ENCODE peak calls at places on chromosomes 12 and 14, in ten cellular contexts. X is ascending aorta, C is upper lobe of right lung, Q is SJSA1, Y is pancreas, M is endodermal cell, K is astrocyte, O is neural progenitor cell, J is lower lobe of right lung, U is psoas muscle. V is an unnamed sample. For H3K27me3, the result is how much of the 10 kb centered on the place peaks cover.

GRCh38 chr14:21102472-21103164 is 1.8 kb downstream of the TMEM253 start:
- DNase-seq in X (no peak), C (no peak), Q (no peak), Y (no peak), M (peak), K (no peak), O (peak), J (no peak), U (no peak), V (no peak)

GRCh38 chr12:126837697-126838096 is 1429.3 kb upstream of the TMEM132C start:
- DNase-seq in X (no peak), C (no peak), Q (no peak), Y (no peak), M (no peak), K (no peak), O (no peak), J (no peak), U (no peak), V (no peak)

GRCh38 chr14:101408077-101408831 is 153.0 kb upstream of the DIO3 start:
- DNase-seq in X (no peak), C (no peak), Q (no peak), Y (no peak), M (no peak), K (peak), O (no peak), J (no peak), U (no peak), V (no peak)

GRCh38 chr12:116236986-116237385 is 40.5 kb downstream of the MED13L start:
- DNase-seq in X (no peak), C (no peak), Q (no peak), Y (no peak), M (no peak), K (peak), O (peak), J (no peak), U (no peak), V (no peak)

GRCh38 chr14:87152701-87153100 is 840.3 kb downstream of the GALC start:
- DNase-seq in X (no peak), C (no peak), Q (no peak), Y (no peak), M (peak), K (no peak), O (peak), J (no peak), U (no peak), V (no peak)

GRCh38 chr12:130014485-130014807 is 110.6 kb upstream of the TMEM132D start:
- DNase-seq in X (no peak), C (no peak), Q (no peak), Y (no peak), M (peak), K (no peak), O (peak), J (no peak), U (no peak), V (no peak)

GRCh38 chr14:52131640-52132320 is 62.9 kb upstream of the NID2 start:
- DNase-seq in X (no peak), C (no peak), Q (peak), Y (peak), M (peak), K (peak), O (peak), J (no peak), U (peak), V (peak)

GRCh38 chr12:42482820-42483533 is 106.6 kb downstream of the PRICKLE1 start:
- DNase-seq in X (no peak), C (peak), Q (peak), Y (peak), M (peak), K (peak), O (peak), J (peak), U (peak), V (peak)

GRCh38 chr14:101248840-101249675 is 312.2 kb upstream of the DIO3 start:
- DNase-seq in X (no peak), C (no peak), Q (peak), Y (peak), M (peak), K (no peak), O (no peak), J (peak), U (no peak), V (no peak)

GRCh38 chr12:123150804-123151678 is at the start of gene PITPNM2:
- DNase-seq in X (no peak), C (peak), Q (peak), Y (peak), M (peak), K (no peak), O (peak), J (peak), U (peak), V (no peak)

GRCh38 chr12:14948672-14949071 is 10.3 kb upstream of the ERP27 start:
- DNase-seq in X (no peak), C (no peak), Q (peak), Y (no peak), M (peak), K (peak), O (no peak), J (no peak), U (no peak), V (peak)

GRCh38 chr14:90654831-90655276 is 161.4 kb downstream of the TTC7B start:
- DNase-seq in X (no peak), C (no peak), Q (no peak), Y (no peak), M (no peak), K (peak), O (no peak), J (no peak), U (no peak), V (no peak)

GRCh38 chr14:100193417-100194357 is 34.2 kb upstream of the DEGS2 start:
- DNase-seq in X (no peak), C (no peak), Q (no peak), Y (no peak), M (no peak), K (no peak), O (peak), J (no peak), U (no peak), V (no peak)

GRCh38 chr14:72590577-72590976 is 303.3 kb downstream of the DPF3 start:
- DNase-seq in X (no peak), C (no peak), Q (no peak), Y (no peak), M (no peak), K (no peak), O (no peak), J (no peak), U (no peak), V (no peak)

GRCh38 chr12:77049767-77050353 is 15.5 kb downstream of the E2F7 start:
- DNase-seq in X (no peak), C (no peak), Q (no peak), Y (no peak), M (no peak), K (peak), O (peak), J (no peak), U (no peak), V (no peak)

GRCh38 chr12:121992059-121992879 is 29.4 kb upstream of the BCL7A start:
- DNase-seq in X (no peak), C (peak), Q (peak), Y (no peak), M (no peak), K (peak), O (no peak), J (peak), U (no peak), V (no peak)

DNA sequence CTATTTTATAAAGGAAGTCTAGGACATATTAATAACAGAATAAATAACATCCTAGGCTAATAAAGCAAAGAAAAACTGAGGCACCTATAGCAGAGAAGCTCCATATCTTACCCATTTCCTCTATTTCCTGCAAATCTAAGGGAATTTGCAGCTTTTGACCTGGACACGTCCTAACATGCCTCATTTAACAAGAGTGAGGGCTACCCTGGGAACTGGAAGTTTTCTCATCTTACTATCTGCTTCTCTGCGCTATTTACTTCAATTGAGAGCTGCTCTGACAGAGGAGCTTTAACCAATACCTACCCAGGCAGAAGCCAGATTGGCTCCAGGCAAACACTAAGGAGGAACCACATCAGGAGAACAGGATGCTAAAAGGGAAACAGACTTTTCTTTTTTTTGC is 5.7 kb downstream of the YBX3 start:
- DNase-seq in X (no peak), C (no peak), Q (no peak), Y (no peak), M (peak), K (peak), O (peak), J (no peak), U (no peak), V (no peak)
- H3K4me3 ChIP-seq in X (no peak), C (peak), Q (no peak), Y (no peak), M (peak), K (peak), O (no peak), J (no peak), U (peak), V (peak)

DNA sequence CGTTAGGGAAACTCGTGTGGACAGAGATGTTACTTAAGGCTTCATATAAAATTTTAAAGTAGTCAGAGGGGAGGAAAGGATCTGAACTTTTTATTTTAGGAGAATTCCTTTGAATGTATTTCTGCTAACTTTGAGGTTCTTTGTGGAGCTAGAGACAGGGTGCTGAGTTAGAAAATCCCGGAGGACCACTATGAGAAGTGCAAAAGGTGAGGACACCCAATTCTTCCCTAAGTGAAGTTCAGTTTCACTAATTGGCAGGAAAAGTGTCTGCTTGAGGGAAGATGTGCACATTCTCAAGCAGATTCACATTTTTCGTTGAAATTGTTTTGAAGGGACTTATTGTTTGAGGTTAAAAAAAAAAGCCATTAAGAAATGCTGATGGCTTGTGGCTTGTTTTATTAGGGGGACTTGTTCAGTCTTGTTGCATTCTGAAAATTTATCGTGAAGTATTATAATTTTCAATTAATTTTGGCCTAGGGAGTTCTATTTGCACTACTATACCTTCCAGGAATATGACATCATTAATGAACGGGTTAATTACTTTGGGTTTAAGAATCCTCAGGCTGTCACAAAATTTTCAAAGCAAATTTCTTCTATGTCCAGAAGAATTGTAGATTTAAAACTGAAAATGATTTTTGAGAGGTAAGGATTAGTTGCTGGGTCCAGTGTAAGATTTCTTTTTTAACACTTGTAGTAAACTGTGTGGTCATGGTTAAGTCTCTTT is 1.8 kb downstream of the PCNX1 start:
- DNase-seq in X (no peak), C (no peak), Q (no peak), Y (no peak), M (no peak), K (no peak), O (no peak), J (no peak), U (no peak), V (no peak)
- H3K27ac ChIP-seq in X (peak), C (peak), Q (peak), Y (peak), M (peak), K (peak), O (peak), J (peak), U (peak), V (peak)

GRCh38 chr12:100443434-100443833 is 30.2 kb upstream of the NR1H4 start:
- DNase-seq in X (no peak), C (no peak), Q (no peak), Y (no peak), M (no peak), K (no peak), O (no peak), J (no peak), U (no peak), V (no peak)

GRCh38 chr12:100442403-100442802 is 31.3 kb upstream of the NR1H4 start:
- DNase-seq in X (no peak), C (no peak), Q (no peak), Y (no peak), M (no peak), K (no peak), O (no peak), J (no peak), U (no peak), V (no peak)

GRCh38 chr12:100445081-100445481 is 28.6 kb upstream of the NR1H4 start:
- DNase-seq in X (no peak), C (no peak), Q (no peak), Y (no peak), M (no peak), K (no peak), O (no peak), J (no peak), U (no peak), V (no peak)

GRCh38 chr12:100450726-100451125 is 22.9 kb upstream of the NR1H4 start:
- DNase-seq in X (no peak), C (no peak), Q (no peak), Y (no peak), M (no peak), K (no peak), O (no peak), J (no peak), U (no peak), V (no peak)

GRCh38 chr12:100447405-100447804 is 26.3 kb upstream of the NR1H4 start:
- DNase-seq in X (no peak), C (no peak), Q (no peak), Y (no peak), M (no peak), K (no peak), O (peak), J (no peak), U (no peak), V (no peak)
- H3K27me3 ChIP-seq in X (under half), C (under half), Q (under half), Y (under half), M (under half), K (under half), O (under half), J (under half), U (under half), V (under half)

GRCh38 chr14:105421723-105422615 is 2.3 kb downstream of the MTA1 start:
- DNase-seq in X (no peak), C (no peak), Q (no peak), Y (no peak), M (no peak), K (no peak), O (no peak), J (no peak), U (no peak), V (no peak)

GRCh38 chr14:105422695-105423487 is 3.3 kb downstream of the MTA1 start:
- DNase-seq in X (no peak), C (no peak), Q (no peak), Y (no peak), M (no peak), K (no peak), O (no peak), J (no peak), U (no peak), V (no peak)

GRCh38 chr14:105419305-105420091 is at the start of gene MTA1:
- DNase-seq in X (no peak), C (peak), Q (no peak), Y (peak), M (no peak), K (no peak), O (peak), J (no peak), U (peak), V (no peak)

GRCh38 chr14:105420141-105420975 is 731 bp downstream of the MTA1 start:
- DNase-seq in X (no peak), C (peak), Q (no peak), Y (peak), M (no peak), K (no peak), O (no peak), J (no peak), U (no peak), V (no peak)

DNA sequence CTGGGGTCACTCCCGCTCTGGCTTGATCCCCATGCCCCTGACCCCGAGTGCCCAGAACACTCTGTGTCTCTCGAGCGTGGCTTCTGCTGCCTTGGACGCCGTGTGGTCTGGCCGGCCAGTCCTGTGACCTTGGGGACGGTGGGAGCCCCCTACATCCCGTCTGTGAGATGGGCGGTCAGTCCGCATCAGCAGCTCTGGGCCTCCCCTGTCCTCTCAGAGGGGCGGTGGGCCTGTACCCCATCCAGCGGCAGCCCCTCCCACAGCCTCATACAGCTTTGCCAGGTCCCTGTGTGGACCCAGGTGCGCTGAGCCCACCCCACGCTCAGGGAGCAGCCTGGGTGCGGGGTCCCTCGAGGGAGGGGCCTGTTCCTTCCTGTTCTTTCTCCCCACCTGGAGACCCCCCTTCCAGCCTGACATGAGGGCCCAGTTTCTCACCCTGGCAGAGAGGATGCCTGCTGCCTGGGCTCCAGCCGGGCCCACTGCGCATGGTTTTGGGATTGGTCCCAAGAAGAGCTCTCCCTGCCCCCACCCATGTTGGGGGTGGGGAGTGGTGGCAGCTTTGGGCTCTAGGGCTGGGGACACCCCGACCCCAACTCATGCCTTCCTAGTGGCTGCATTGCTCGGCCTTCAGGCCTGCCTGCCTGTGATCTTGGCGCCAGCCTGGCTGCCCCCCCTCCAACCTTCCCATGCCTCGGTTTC is 1.5 kb downstream of the MTA1 start:
- DNase-seq in X (no peak), C (peak), Q (no peak), Y (no peak), M (no peak), K (no peak), O (no peak), J (no peak), U (no peak), V (no peak)
- H3K4me3 ChIP-seq in X (peak), C (peak), Q (peak), Y (peak), M (peak), K (peak), O (peak), J (peak), U (peak), V (peak)

GRCh38 chr12:131131808-131132117 is 178.1 kb downstream of the ADGRD1 start:
- DNase-seq in X (no peak), C (no peak), Q (peak), Y (no peak), M (no peak), K (no peak), O (no peak), J (no peak), U (no peak), V (no peak)

GRCh38 chr12:131131077-131131807 is 177.5 kb downstream of the ADGRD1 start:
- DNase-seq in X (no peak), C (no peak), Q (peak), Y (no peak), M (no peak), K (no peak), O (no peak), J (no peak), U (no peak), V (no peak)

GRCh38 chr12:131133015-131133905 is 179.6 kb downstream of the ADGRD1 start:
- DNase-seq in X (no peak), C (no peak), Q (peak), Y (no peak), M (no peak), K (no peak), O (no peak), J (no peak), U (peak), V (no peak)

GRCh38 chr12:131133994-131134393 is 180.3 kb downstream of the ADGRD1 start:
- DNase-seq in X (no peak), C (no peak), Q (no peak), Y (no peak), M (no peak), K (no peak), O (no peak), J (no peak), U (no peak), V (no peak)

DNA sequence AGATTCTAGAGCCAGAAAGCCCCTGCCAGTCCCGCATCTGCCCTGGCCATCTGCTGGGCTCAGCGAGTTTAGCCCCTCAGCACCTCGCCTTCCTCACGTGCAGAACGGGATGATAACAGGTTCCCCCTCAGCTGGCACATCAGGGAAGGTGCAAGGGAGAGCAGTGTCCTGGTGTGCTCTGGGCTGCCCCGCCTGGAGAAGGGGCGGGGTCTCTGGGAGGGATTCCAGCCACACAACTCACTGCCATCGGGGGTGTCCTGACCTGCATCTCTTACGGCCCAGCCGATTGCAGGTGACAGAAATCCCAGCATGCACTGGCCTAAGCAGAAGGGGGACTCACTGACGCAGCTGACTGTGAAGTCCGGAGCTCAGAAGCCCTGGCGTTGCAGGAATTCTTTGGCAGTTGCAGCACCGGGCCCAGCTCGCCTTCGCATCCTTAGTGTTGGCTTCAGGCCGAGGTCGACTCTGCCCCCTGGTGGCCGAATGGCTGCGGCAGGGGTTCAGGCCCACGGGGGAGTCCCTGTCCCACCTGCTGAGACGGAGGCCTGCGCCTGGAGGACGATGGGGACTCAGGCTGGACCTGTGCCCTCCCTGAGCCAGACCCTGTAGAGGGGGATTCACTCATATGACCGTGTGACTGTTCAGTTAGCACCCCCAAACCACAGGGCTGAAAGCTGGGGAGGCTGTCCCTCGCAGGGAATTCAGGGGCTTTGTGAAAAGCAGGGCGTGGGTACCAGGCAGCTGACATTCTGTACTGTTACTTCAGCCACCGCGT is 178.6 kb downstream of the ADGRD1 start:
- DNase-seq in X (no peak), C (peak), Q (peak), Y (peak), M (peak), K (no peak), O (peak), J (peak), U (peak), V (no peak)
- H3K27ac ChIP-seq in X (no peak), C (no peak), Q (no peak), Y (no peak), M (no peak), K (no peak), O (no peak), J (no peak), U (no peak), V (no peak)

GRCh38 chr12:107845226-107845979 is 70.9 kb downstream of the ASCL4 start:
- DNase-seq in X (no peak), C (no peak), Q (no peak), Y (no peak), M (peak), K (no peak), O (peak), J (no peak), U (no peak), V (no peak)

GRCh38 chr12:107847830-107848229 is 73.3 kb downstream of the ASCL4 start:
- DNase-seq in X (no peak), C (no peak), Q (no peak), Y (no peak), M (peak), K (no peak), O (no peak), J (no peak), U (no peak), V (no peak)

GRCh38 chr12:107847430-107847829 is 72.9 kb downstream of the ASCL4 start:
- DNase-seq in X (no peak), C (no peak), Q (no peak), Y (no peak), M (no peak), K (peak), O (no peak), J (no peak), U (no peak), V (no peak)

GRCh38 chr12:107844312-107844921 is 69.9 kb downstream of the ASCL4 start:
- DNase-seq in X (no peak), C (no peak), Q (no peak), Y (peak), M (peak), K (no peak), O (peak), J (no peak), U (no peak), V (no peak)

GRCh38 chr12:107845980-107846659 is 71.6 kb downstream of the ASCL4 start:
- DNase-seq in X (no peak), C (no peak), Q (no peak), Y (peak), M (peak), K (no peak), O (no peak), J (no peak), U (no peak), V (no peak)
- H3K27me3 ChIP-seq in X (under half), C (half or more), Q (half or more), Y (under half), M (half or more), K (under half), O (half or more), J (half or more), U (half or more), V (under half)

GRCh38 chr14:64928239-64929002 is 14.1 kb downstream of the GPX2 start:
- DNase-seq in X (no peak), C (no peak), Q (no peak), Y (no peak), M (no peak), K (no peak), O (no peak), J (no peak), U (no peak), V (no peak)
- H3K4me3 ChIP-seq in X (no peak), C (no peak), Q (no peak), Y (no peak), M (no peak), K (no peak), O (no peak), J (no peak), U (no peak), V (no peak)